ENCODE peak calls at places on chromosomes 11 and 22, in seven cellular contexts. N, E, L, M, P, K and H are unnamed samples.

GRCh38 chr11:38005597-38005996 is 1407.6 kb upstream of the RAG2 start:
- DNase-seq in L (no peak), M (no peak), K (no peak), E (no peak), P (no peak), N (peak), H (no peak)

GRCh38 chr22:45877036-45877380 is 100.0 kb downstream of the WNT7B start:
- DNase-seq in L (no peak), M (no peak), P (no peak), E (no peak), N (no peak), K (no peak), H (no peak)

GRCh38 chr11:126978911-126979310 is 21.7 kb downstream of the KIRREL3 start:
- DNase-seq in M (no peak), K (no peak), L (no peak), P (no peak), E (no peak), N (no peak), H (no peak)

GRCh38 chr22:35102663-35103062 is 36.7 kb downstream of the ISX start:
- DNase-seq in M (no peak), K (peak), L (peak), N (no peak), P (peak), E (no peak), H (peak)

GRCh38 chr22:22161924-22162851 is 82.4 kb upstream of the VPREB1 start:
- DNase-seq in P (peak), L (no peak), K (no peak), M (no peak), E (no peak), N (no peak), H (peak)

GRCh38 chr11:26860411-26860810 is 133.5 kb upstream of the FIBIN start:
- DNase-seq in E (no peak), K (no peak), M (no peak), N (peak), P (no peak), L (no peak), H (no peak)

GRCh38 chr11:104873252-104873651 is 25.0 kb downstream of the CASP12 start:
- DNase-seq in N (no peak), K (no peak), L (no peak), P (no peak), E (no peak), M (peak), H (no peak)

GRCh38 chr22:50014053-50014501 is 1.5 kb upstream of the IL17REL start:
- DNase-seq in E (no peak), P (no peak), K (no peak), L (no peak), N (no peak), M (peak), H (no peak)

GRCh38 chr11:121886005-121886739 is 229.8 kb downstream of the BLID start:
- DNase-seq in E (peak), P (no peak), L (no peak), K (no peak), M (no peak), N (no peak), H (no peak)

GRCh38 chr22:24592846-24593809 is at the start of gene LRRC75B:
- DNase-seq in N (peak), P (peak), M (peak), K (peak), E (peak), L (peak), H (peak)

GRCh38 chr11:124474079-124474478 is 28.6 kb upstream of the OR8B8 start:
- DNase-seq in P (no peak), M (no peak), K (no peak), L (no peak), E (no peak), N (no peak), H (no peak)

GRCh38 chr11:119880143-119880542 is 151.1 kb upstream of the NECTIN1 start:
- DNase-seq in L (no peak), K (no peak), N (no peak), M (no peak), P (no peak), E (no peak), H (no peak)

GRCh38 chr11:12064136-12064953 is 46.0 kb upstream of the MICAL2 start:
- DNase-seq in M (no peak), L (no peak), K (no peak), N (no peak), P (no peak), E (no peak), H (no peak)

GRCh38 chr22:46992121-46992731 is 229.8 kb downstream of the TBC1D22A start:
- DNase-seq in L (no peak), M (peak), E (no peak), N (no peak), K (no peak), P (no peak), H (no peak)

GRCh38 chr11:118194835-118195627 is 18.6 kb upstream of the SCN2B start:
- DNase-seq in M (peak), E (peak), P (no peak), N (peak), L (peak), K (no peak), H (no peak)

GRCh38 chr11:35629914-35630313 is 11.7 kb downstream of the FJX1 start:
- DNase-seq in P (no peak), E (peak), M (no peak), K (no peak), L (peak), N (peak), H (no peak)

DNA sequence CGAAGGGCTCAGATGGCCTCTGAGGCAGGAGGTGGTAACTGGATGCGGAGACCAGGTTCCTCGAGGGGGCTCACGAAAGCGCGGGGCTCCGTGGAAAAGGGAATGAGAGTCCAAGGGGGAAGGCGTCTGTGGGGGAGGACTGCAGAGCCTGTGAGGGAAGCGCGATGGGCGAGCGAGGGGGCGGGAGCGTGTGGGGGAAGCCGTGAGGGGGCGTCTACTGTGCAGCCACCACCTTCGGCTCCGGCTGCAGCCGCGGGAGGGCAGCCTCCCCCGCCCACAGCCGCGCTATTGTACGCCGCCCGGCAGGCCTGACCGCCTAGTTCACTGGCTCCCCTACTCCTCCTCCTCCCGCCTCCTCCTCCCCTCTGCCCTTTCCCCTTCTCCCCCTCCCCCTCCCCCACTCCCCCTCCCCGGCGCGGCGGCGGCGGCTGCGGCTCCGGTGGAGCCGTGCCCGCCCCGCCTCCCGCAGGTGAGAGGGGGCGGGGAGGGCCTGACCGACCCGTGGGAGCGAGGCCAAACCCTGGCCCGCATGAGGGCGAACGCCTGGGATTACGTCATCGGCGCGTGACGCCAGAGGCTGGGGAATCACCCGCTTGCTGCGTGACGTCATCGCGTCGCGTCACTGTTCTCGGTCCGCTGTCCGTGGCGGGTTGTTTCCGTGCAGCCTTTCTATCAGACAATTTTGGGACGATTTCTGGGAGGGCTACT is at the start of gene PAK1:
- DNase-seq in N (peak), M (peak), K (peak), P (peak), L (peak), E (peak), H (peak)
- TF ChIP-seq CTCF in N (no peak), M (peak), K (no peak), P (no peak), L (peak), E (no peak), H (peak)

GRCh38 chr11:67287355-67288197 is 1.5 kb upstream of the ANKRD13D start:
- DNase-seq in K (no peak), E (no peak), M (peak), N (no peak), P (no peak), L (no peak), H (no peak)

GRCh38 chr11:67289651-67290479 is 762 bp downstream of the ANKRD13D start:
- DNase-seq in M (peak), E (no peak), L (no peak), K (no peak), P (no peak), N (no peak), H (no peak)

GRCh38 chr11:67288198-67288451 is 978 bp upstream of the ANKRD13D start:
- DNase-seq in L (no peak), P (no peak), M (no peak), N (no peak), K (no peak), E (no peak), H (no peak)

GRCh38 chr11:67289226-67289650 is at the start of gene ANKRD13D:
- DNase-seq in E (no peak), N (no peak), L (peak), M (no peak), P (no peak), K (no peak), H (no peak)

GRCh38 chr11:67288452-67289225 is 464 bp upstream of the ANKRD13D start:
- DNase-seq in L (peak), P (peak), N (peak), M (peak), E (no peak), K (peak), H (peak)
- TF ChIP-seq CTCF in L (no peak), P (peak), N (peak), M (peak), E (no peak), K (no peak), H (peak)

DNA sequence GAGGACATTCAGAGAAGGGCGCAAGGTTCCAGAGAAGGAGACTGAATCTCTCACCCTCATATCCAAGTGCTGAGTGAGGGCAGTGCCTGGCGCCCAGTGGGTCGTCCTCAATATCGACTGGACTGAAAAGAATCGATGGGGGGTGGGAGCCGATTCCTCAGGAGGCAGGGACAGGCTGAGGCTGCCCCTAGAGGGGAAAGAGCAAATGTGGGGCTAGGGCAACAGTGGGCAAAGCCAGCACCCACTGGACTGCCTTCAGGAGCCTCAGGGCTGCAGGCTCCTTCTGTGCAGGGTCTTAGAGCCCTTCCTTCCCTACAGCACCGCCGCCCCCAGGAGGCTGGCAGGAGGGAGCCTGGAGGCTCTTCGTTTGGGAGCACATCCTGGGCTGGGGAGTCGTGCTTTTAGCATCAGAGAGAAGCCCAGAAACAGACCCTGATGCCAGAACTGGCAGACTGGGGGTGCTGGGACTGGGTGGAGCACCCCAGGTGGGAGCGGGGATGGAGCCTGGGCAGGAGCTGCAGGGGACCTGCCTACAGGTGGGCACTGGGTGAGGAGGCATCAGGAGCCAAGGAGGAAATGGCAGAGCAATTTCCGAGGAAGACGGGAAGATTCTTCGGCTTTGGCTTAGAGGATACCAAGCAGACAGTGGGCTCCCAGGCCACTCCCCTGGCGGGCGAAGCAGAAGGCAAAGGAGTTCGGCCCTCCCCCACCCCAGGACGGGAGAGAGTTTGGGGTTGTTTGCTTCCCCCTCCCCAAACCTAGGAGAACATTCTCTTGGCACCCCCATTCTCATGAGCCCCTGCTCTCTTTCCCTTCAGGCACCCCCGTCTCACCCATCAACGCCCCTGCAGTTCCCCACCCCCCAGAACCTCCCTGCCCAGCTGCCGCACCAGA is 1.2 kb downstream of the SYT7 start:
- DNase-seq in E (no peak), M (no peak), K (no peak), P (no peak), L (no peak), N (no peak), H (no peak)
- TF ChIP-seq CTCF in E (no peak), M (no peak), K (no peak), P (no peak), L (peak), N (no peak), H (no peak)

GRCh38 chr11:75955443-75955842 is 140.4 kb downstream of the UVRAG start:
- DNase-seq in L (no peak), M (no peak), E (no peak), N (no peak), K (no peak), P (no peak), H (no peak)

GRCh38 chr11:75954039-75954438 is 139.0 kb downstream of the UVRAG start:
- DNase-seq in L (no peak), P (no peak), M (no peak), E (no peak), K (no peak), N (no peak), H (no peak)

GRCh38 chr11:75959540-75959939 is 144.5 kb downstream of the UVRAG start:
- DNase-seq in L (no peak), P (no peak), N (no peak), E (no peak), M (no peak), K (no peak), H (no peak)
- TF ChIP-seq CTCF in L (no peak), P (no peak), N (no peak), E (no peak), M (no peak), K (no peak), H (no peak)